ENCODE peak calls at places on chromosome 16, in eight cellular contexts. H is neural progenitor cell, E is SK-N-SH, T is PC-3, S is GM23338, W is HCT116, Y is OCI-LY7, M is MM.1S. B is an unnamed sample.
A peak's percentile ranks its signal among the peaks of the same experiment; 100 is the strongest.

GRCh38 chr16:52069866-52070265 is 477.1 kb downstream of the TOX3 start:
- DNase-seq in H (peak; percentile 59), E (peak; percentile 0), T (peak; percentile 2), S (peak; percentile 80), W (no peak), Y (no peak), M (no peak), B (peak; percentile 71)

GRCh38 chr16:87747626-87748025 is 18.2 kb downstream of the KLHDC4 start:
- DNase-seq in H (no peak), E (no peak), T (no peak), S (peak; percentile 43), W (no peak), Y (no peak), M (no peak), B (no peak)

GRCh38 chr16:23249830-23250229 is 52.3 kb upstream of the SCNN1B start:
- DNase-seq in H (no peak), E (no peak), T (no peak), S (no peak), W (no peak), Y (no peak), M (no peak), B (no peak)

GRCh38 chr16:85878875-85879274 is 20.1 kb upstream of the IRF8 start:
- DNase-seq in H (peak; percentile 22), E (no peak), T (peak; percentile 34), S (peak; percentile 17), W (no peak), Y (no peak), M (no peak), B (no peak)

GRCh38 chr16:11742536-11743307 is at the start of gene TXNDC11:
- DNase-seq in H (peak; percentile 99), E (peak; percentile 98), T (peak; percentile 96), S (peak; percentile 98), W (peak; percentile 94), Y (peak; percentile 98), M (peak; percentile 98), B (peak; percentile 100)

GRCh38 chr16:86663691-86664517 is 85.6 kb downstream of the FOXL1 start:
- DNase-seq in H (no peak), E (no peak), T (peak; percentile 4), S (no peak), W (no peak), Y (no peak), M (no peak), B (no peak)

GRCh38 chr16:62038646-62039045 is 2.4 kb upstream of the CDH8 start:
- DNase-seq in H (peak; percentile 31), E (no peak), T (no peak), S (no peak), W (no peak), Y (no peak), M (no peak), B (no peak)

GRCh38 chr16:77282345-77282744 is 83.1 kb downstream of the SYCE1L start:
- DNase-seq in H (no peak), E (no peak), T (no peak), S (no peak), W (no peak), Y (no peak), M (no peak), B (no peak)

GRCh38 chr16:69176033-69176780 is 10.8 kb upstream of the SNTB2 start:
- DNase-seq in H (no peak), E (no peak), T (no peak), S (no peak), W (no peak), Y (no peak), M (no peak), B (no peak)

GRCh38 chr16:15754821-15755534 is 101.8 kb downstream of the MYH11 start:
- DNase-seq in H (no peak), E (no peak), T (peak; percentile 17), S (no peak), W (no peak), Y (no peak), M (no peak), B (no peak)

GRCh38 chr16:15829460-15829859 is 27.4 kb downstream of the MYH11 start:
- DNase-seq in H (peak; percentile 44), E (no peak), T (no peak), S (peak; percentile 54), W (no peak), Y (no peak), M (no peak), B (no peak)

GRCh38 chr16:12972246-12972645 is 70.8 kb downstream of the SHISA9 start:
- DNase-seq in H (no peak), E (no peak), T (no peak), S (no peak), W (no peak), Y (no peak), M (no peak), B (no peak)

GRCh38 chr16:12976936-12977335 is 75.5 kb downstream of the SHISA9 start:
- DNase-seq in H (peak; percentile 62), E (no peak), T (no peak), S (no peak), W (no peak), Y (no peak), M (no peak), B (no peak)

GRCh38 chr16:12975766-12976165 is 74.4 kb downstream of the SHISA9 start:
- DNase-seq in H (no peak), E (no peak), T (no peak), S (no peak), W (no peak), Y (no peak), M (no peak), B (no peak)

GRCh38 chr16:12971216-12971615 is 69.8 kb downstream of the SHISA9 start:
- DNase-seq in H (no peak), E (peak; percentile 34), T (peak; percentile 45), S (no peak), W (no peak), Y (no peak), M (no peak), B (peak; percentile 43)

GRCh38 chr16:12976491-12976890 is 75.1 kb downstream of the SHISA9 start:
- DNase-seq in H (no peak), E (no peak), T (no peak), S (no peak), W (no peak), Y (no peak), M (no peak), B (no peak)
- H3K4me2 ChIP-seq in H (no peak overlapping the region), E (no peak overlapping the region), T (no peak overlapping the region), S (no peak overlapping the region), W (no peak overlapping the region), Y (no peak overlapping the region), M (no peak overlapping the region), B (no peak overlapping the region)

DNA sequence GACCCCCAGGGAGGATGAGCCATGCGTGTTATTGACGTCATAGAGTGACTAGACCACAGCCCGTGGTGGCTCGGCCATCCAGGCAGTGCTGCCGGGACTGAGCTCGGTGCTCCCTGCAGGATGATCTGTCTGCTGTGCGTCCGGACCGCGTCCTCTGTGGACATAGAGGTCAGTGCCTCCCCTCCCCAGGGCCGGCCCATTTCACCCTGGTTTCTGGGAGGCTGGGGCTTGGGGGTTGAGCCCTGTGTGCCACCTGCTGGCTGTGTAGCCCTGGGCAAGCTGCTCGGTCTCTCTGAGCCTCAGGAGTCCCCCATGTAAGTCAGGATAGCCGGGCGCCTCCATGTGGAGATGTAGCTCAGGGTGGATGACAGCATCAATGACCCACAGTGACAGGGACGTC is 8.3 kb downstream of the TSC2 start:
- DNase-seq in H (no peak), E (no peak), T (peak; percentile 15), S (no peak), W (no peak), Y (no peak), M (no peak), B (no peak)
- TF ChIP-seq CTCF in H (no peak), E (peak; percentile 25), T (peak; percentile 46), S (peak; percentile 36), W (peak; percentile 8), Y (peak; percentile 49), M (no peak), B (peak; percentile 17)

GRCh38 chr16:58499615-58500328 is at the start of gene NDRG4:
- DNase-seq in H (peak; percentile 91), E (peak; percentile 93), T (peak; percentile 86), S (peak; percentile 95), W (peak; percentile 83), Y (peak; percentile 87), M (no peak), B (peak; percentile 79)

GRCh38 chr16:58501242-58502131 is 1.5 kb downstream of the NDRG4 start:
- DNase-seq in H (peak; percentile 87), E (peak; percentile 90), T (no peak), S (peak; percentile 92), W (no peak), Y (peak; percentile 62), M (peak; percentile 63), B (peak; percentile 76)

GRCh38 chr16:58502217-58502921 is 2.4 kb downstream of the NDRG4 start:
- DNase-seq in H (no peak), E (no peak), T (no peak), S (no peak), W (no peak), Y (no peak), M (no peak), B (no peak)

GRCh38 chr16:58499092-58499511 is 841 bp upstream of the NDRG4 start:
- DNase-seq in H (no peak), E (no peak), T (no peak), S (no peak), W (no peak), Y (no peak), M (no peak), B (no peak)

DNA sequence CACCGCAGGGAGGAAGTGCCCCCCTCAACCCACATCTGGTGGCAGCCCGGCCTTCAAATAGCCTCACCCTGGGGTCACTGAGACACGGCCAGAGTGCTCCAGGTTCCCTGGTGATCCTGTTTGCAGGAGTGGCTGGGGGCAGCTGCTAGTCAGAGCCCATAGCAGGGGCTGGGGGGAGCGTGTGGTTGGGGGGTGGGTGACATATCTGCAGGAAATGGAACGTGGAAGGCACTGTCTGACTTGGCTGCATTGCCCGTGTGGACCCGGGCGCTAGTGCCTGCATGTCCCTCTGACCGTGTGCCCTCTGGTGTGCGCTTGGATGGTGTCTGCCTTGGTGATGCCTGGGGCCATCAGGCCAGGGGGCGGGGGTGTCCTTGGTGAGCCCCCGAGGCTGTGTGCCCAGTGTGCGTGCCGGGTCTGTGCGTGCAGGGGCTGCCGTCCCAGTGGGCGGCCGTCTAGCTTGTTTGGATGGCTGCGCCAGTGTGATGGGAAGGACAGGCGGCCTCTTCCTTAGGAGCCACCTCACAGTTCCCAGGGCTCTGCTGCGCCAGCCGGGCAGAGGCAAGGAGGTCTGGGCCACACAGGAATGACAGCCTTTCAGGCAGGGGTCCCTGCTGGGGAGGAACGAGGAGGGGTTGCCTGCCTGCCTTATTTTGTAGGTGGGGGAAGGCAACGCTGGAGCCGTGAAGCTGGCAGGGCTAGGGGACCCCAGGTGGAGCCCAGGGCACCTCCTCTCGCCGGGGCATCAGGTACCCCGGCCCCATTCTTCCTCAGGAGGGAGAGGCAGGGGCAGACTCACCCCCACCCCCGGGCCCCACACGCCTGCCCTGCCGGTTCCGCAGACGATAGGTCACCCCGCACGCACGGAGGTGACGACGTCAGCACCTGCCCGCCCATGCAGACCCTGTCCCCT is 642 bp downstream of the NDRG4 start:
- DNase-seq in H (peak; percentile 52), E (peak; percentile 69), T (no peak), S (peak; percentile 70), W (no peak), Y (no peak), M (no peak), B (peak; percentile 26)
- TF ChIP-seq EZH2phosphoT487 in H (no peak), E (no peak), T (no peak), S (no peak), W (no peak), Y (no peak), M (no peak), B (no peak)

DNA sequence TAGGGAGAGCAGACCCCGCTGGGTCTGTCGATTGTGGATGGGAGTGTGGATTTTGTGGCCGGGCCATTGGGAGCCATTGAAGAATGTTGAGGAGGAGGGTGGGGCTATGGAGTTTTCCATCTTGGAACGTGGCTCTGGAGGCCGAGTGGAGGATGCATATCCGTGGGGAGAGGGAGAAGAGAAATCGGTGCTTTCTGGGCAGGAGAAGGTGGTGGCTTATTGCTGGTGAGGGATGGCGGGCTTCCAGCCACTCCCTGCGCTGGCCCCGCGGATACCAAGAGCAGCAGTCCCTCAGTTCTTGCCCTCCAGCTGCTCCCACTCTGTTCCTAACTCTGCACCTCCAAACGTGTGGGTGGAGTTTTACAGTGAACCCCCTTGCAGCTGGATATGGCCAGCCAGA is 162.4 kb downstream of the CMIP start:
- DNase-seq in H (no peak), E (no peak), T (no peak), S (no peak), W (no peak), Y (no peak), M (no peak), B (no peak)
- H3K4me2 ChIP-seq in H (no peak overlapping the region), E (no peak overlapping the region), T (no peak overlapping the region), S (no peak overlapping the region), W (no peak overlapping the region), Y (no peak overlapping the region), M (no peak overlapping the region), B (no peak overlapping the region)